ENCODE peak calls at places on chromosomes 2 and 18, in nine cellular contexts. P is HL-60, U is brain microvascular endothelial cell, A is uterus, M is prostate gland, I is A549, R is lung, B is tibial artery, Y is right lobe of liver. H is an unnamed sample.

GRCh38 chr2:8380573-8380972 is 301.3 kb upstream of the ID2 start:
- DNase-seq in B (no peak), I (no peak), Y (no peak), U (no peak), P (no peak), A (no peak), M (no peak), R (no peak), H (no peak)

GRCh38 chr18:78607221-78607620 is 372.4 kb upstream of the SALL3 start:
- DNase-seq in B (no peak), A (no peak), M (peak; percentile 60), U (no peak), P (no peak), R (no peak), Y (no peak), I (no peak), H (no peak)

GRCh38 chr2:53021285-53021684 is 746.3 kb upstream of the CHAC2 start:
- DNase-seq in I (no peak), B (no peak), U (peak; percentile 30), A (no peak), Y (no peak), M (no peak), R (no peak), P (no peak), H (peak; percentile 55)

GRCh38 chr18:54684786-54685185 is 93.7 kb downstream of the DYNAP start:
- DNase-seq in P (no peak), A (no peak), U (peak; percentile 66), Y (no peak), B (no peak), M (no peak), R (no peak), I (no peak), H (peak; percentile 75)

GRCh38 chr2:64225491-64225890 is 81.3 kb upstream of the PELI1 start:
- DNase-seq in R (no peak), B (no peak), I (no peak), P (no peak), Y (no peak), U (peak; percentile 42), M (no peak), A (no peak), H (no peak)

GRCh38 chr2:126902152-126902835 is 3.6 kb downstream of the TEX51 start:
- DNase-seq in P (no peak), B (peak; percentile 57), A (no peak), M (no peak), Y (peak; percentile 32), U (no peak), R (no peak), I (no peak), H (no peak)

GRCh38 chr2:98027955-98028593 is 32.3 kb upstream of the TMEM131 start:
- DNase-seq in B (no peak), P (no peak), R (no peak), Y (no peak), A (no peak), M (no peak), U (peak; percentile 89), I (no peak), H (peak; percentile 85)

GRCh38 chr18:48324651-48325050 is 84.5 kb downstream of the ZBTB7C start:
- DNase-seq in P (no peak), I (no peak), B (no peak), Y (no peak), A (no peak), R (no peak), U (no peak), M (peak; percentile 52), H (no peak)

GRCh38 chr2:56784046-56784445 is 600.3 kb downstream of the CCDC85A start:
- DNase-seq in U (no peak), A (no peak), M (no peak), I (no peak), B (no peak), P (no peak), R (no peak), Y (no peak), H (no peak)

GRCh38 chr2:241080405-241081189 is 21.5 kb downstream of the MTERF4 start:
- DNase-seq in B (no peak), M (no peak), P (no peak), A (peak; percentile 9), R (no peak), I (no peak), Y (no peak), U (no peak), H (no peak)

GRCh38 chr2:187890690-187891089 is 336.5 kb upstream of the TFPI start:
- DNase-seq in P (no peak), Y (no peak), A (no peak), U (no peak), M (no peak), I (no peak), R (no peak), B (no peak), H (no peak)

GRCh38 chr2:99694331-99694730 is 204.5 kb upstream of the REV1 start:
- DNase-seq in Y (no peak), U (no peak), A (no peak), B (no peak), R (no peak), I (no peak), P (no peak), M (no peak), H (no peak)

GRCh38 chr18:3447035-3447894 is 2.7 kb upstream of the TGIF1 start:
- DNase-seq in M (no peak), I (no peak), A (peak; percentile 67), R (no peak), P (peak; percentile 71), Y (peak; percentile 69), U (peak; percentile 56), B (peak; percentile 82), H (peak; percentile 89)

GRCh38 chr2:48699377-48699951 is 56.1 kb downstream of the LHCGR start:
- DNase-seq in M (no peak), A (no peak), U (peak; percentile 31), P (no peak), R (no peak), Y (no peak), B (no peak), I (no peak), H (peak; percentile 58)

GRCh38 chr18:55088000-55088401 is 128.7 kb upstream of the CCDC68 start:
- DNase-seq in A (no peak), M (no peak), P (no peak), I (no peak), B (no peak), Y (no peak), R (no peak), U (no peak), H (no peak)

GRCh38 chr18:57923606-57924005 is 120.4 kb upstream of the NEDD4L start:
- DNase-seq in M (no peak), U (no peak), Y (no peak), I (no peak), P (no peak), B (no peak), A (no peak), R (no peak), H (no peak)

DNA sequence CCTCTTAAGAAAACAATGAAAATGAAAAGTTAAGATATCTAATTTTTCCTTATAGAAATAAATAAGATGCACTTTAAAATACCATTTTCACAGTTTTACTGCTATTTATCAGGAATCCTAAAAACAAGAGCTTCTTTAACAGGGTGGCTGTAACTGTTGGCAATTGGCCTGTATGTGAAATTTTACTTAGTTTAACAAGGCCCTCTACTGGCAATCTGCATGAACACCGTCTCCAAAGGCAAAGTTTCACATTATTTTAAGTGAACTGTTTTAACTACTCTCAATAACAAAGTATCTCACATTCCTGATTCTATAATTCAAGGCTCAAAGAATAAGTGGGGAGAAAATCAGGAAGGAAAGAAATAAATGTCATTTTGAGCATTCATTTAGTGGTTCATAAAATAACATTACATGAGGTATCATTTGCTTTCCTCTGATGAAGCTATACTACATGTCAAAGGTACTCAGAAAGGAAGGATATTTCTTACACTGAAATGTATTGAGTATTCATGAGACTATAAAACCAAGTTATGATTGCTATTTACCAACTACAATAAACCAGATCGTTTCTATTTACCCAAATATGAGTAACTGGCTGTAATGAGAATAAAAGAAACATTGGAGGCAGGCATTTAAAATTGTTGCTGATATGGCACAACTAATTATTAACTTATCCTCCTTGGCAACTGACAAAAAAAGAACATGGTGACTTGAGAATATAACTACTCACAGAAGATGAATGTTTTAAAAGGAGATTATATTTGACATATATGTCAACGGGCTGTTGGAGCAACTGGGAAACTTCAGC is 7.0 kb downstream of the NCKAP5 start:
- DNase-seq in A (no peak), M (peak; percentile 31), P (no peak), Y (no peak), I (no peak), R (no peak), B (no peak), U (peak; percentile 65), H (peak; percentile 81)
- TF ChIP-seq CTCF in A (peak; percentile 29), M (peak; percentile 71), P (peak; percentile 26), Y (peak; percentile 72), I (peak; percentile 81), R (peak; percentile 44), B (peak; percentile 50), U (peak; percentile 70), H (peak; percentile 76)

GRCh38 chr18:65436430-65436829 is 314.4 kb upstream of the CDH7 start:
- DNase-seq in P (no peak), I (no peak), M (no peak), A (no peak), B (no peak), Y (no peak), U (no peak), R (no peak), H (no peak)
- TF ChIP-seq CTCF in P (no peak), I (no peak), M (no peak), A (no peak), B (no peak), Y (no peak), U (no peak), R (no peak), H (no peak)

DNA sequence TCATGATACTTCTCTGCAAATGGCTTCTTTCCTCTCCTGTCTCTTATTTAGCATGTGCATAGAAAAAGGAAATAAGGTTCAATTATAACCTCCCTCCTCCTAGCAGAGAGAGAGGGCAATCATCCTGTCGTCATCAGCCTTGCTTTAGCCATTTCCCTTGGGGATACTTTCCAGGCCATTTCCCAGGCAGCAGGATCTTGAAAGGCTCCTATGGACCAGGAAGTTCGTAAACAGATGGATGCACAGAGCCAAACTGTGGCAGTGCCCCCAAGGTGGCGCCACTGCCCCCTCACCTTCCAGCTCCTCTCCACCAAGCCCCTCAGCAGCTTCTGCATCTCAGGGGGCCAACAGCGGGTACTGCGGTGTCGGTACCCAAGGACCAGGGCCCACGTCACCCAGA is 157.4 kb downstream of the DTNA start:
- DNase-seq in P (peak; percentile 23), U (peak; percentile 3), I (no peak), B (no peak), R (no peak), A (peak; percentile 14), Y (no peak), M (no peak), H (peak; percentile 38)
- TF ChIP-seq CTCF in P (no peak), U (peak; percentile 54), I (no peak), B (peak; percentile 5), R (no peak), A (no peak), Y (peak; percentile 9), M (no peak), H (peak; percentile 37)

DNA sequence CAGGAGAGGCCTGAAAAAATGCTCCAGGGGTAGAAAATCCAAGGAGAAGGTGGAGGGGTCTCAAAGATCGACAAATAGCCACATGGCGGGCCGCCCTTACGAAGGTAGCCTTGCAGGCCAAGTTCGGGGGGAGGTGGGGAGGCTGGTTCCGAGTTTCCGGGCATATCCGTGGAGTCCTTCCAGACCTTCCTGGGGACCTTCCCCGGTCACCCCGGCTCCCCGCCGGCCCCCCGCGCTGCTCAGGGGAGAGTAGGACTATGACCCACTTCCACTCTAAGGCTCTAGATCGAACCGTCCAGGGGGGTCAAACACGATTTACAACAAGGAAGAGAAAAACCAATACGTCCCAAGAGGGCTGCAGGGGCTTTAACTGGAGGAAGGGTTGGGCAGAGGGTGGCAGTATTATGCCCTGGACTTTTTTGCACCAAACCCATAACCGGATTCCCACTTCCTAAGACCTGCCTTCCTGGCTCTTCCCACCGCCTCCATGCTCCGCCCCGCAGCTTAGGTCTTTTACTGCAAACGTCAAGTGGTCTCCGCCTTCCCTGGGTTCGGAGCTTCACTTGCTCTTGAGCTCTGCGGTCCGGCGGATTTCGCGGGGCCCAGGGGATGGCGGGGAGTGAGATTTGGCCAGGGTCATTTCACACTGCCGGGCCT is 789 bp upstream of the LYPD6 start:
- DNase-seq in P (no peak), M (peak; percentile 27), A (no peak), Y (peak; percentile 79), R (peak; percentile 40), I (peak; percentile 51), B (no peak), U (peak; percentile 24), H (peak; percentile 4)
- TF ChIP-seq CTCF in P (no peak), M (no peak), A (no peak), Y (peak; percentile 30), R (no peak), I (no peak), B (no peak), U (no peak), H (no peak)